ENCODE peak calls at places on chromosomes 1 and 21, in five cellular contexts. One of them, this sample, is unnamed.

GRCh38 chr1:76038306-76039004 is 36.1 kb upstream of the ST6GALNAC3 start:
- DNase-seq in body of pancreas: no peak
- DNase-seq in uterus: no peak
- DNase-seq in A549: no peak
- DNase-seq in HCT116: no peak
- DNase-seq in this sample: no peak

GRCh38 chr21:36929622-36930021 is 36.8 kb downstream of the HLCS start:
- DNase-seq in A549: peak
- DNase-seq in body of pancreas: peak
- DNase-seq in uterus: no peak
- DNase-seq in HCT116: no peak
- DNase-seq in this sample: no peak

GRCh38 chr1:51537568-51537967 is 18.5 kb upstream of the EPS15 start:
- DNase-seq in uterus: no peak
- DNase-seq in body of pancreas: no peak
- DNase-seq in A549: no peak
- DNase-seq in HCT116: no peak
- DNase-seq in this sample: no peak

GRCh38 chr1:202639500-202639899 is 70.8 kb downstream of the SYT2 start:
- DNase-seq in HCT116: no peak
- DNase-seq in body of pancreas: no peak
- DNase-seq in uterus: no peak
- DNase-seq in A549: no peak
- DNase-seq in this sample: no peak

GRCh38 chr21:37375866-37376574 is 9.4 kb downstream of the DYRK1A start:
- DNase-seq in body of pancreas: no peak
- DNase-seq in uterus: no peak
- DNase-seq in HCT116: no peak
- DNase-seq in A549: no peak
- DNase-seq in this sample: no peak

GRCh38 chr1:165403835-165404482 is 41.0 kb downstream of the RXRG start:
- DNase-seq in A549: peak
- DNase-seq in uterus: no peak
- DNase-seq in HCT116: peak
- DNase-seq in body of pancreas: peak
- DNase-seq in this sample: peak

GRCh38 chr1:17798799-17799382 is 43.8 kb downstream of the ACTL8 start:
- DNase-seq in uterus: no peak
- DNase-seq in A549: no peak
- DNase-seq in body of pancreas: no peak
- DNase-seq in HCT116: no peak
- DNase-seq in this sample: no peak

GRCh38 chr1:107687846-107688753 is 276.9 kb downstream of the VAV3 start:
- DNase-seq in A549: peak
- DNase-seq in HCT116: no peak
- DNase-seq in uterus: no peak
- DNase-seq in body of pancreas: no peak
- DNase-seq in this sample: no peak

GRCh38 chr1:115545791-115546733 is 95.7 kb upstream of the VANGL1 start:
- DNase-seq in HCT116: peak
- DNase-seq in A549: peak
- DNase-seq in uterus: peak
- DNase-seq in body of pancreas: peak
- DNase-seq in this sample: peak

GRCh38 chr1:240174734-240175133 is 83.1 kb downstream of the FMN2 start:
- DNase-seq in A549: no peak
- DNase-seq in uterus: no peak
- DNase-seq in body of pancreas: no peak
- DNase-seq in HCT116: no peak
- DNase-seq in this sample: no peak

GRCh38 chr1:242411906-242412305 is 112.6 kb downstream of the PLD5 start:
- DNase-seq in body of pancreas: no peak
- DNase-seq in A549: no peak
- DNase-seq in uterus: no peak
- DNase-seq in HCT116: no peak
- DNase-seq in this sample: no peak

GRCh38 chr1:246139745-246140182 is 367.3 kb downstream of the SMYD3 start:
- DNase-seq in uterus: no peak
- DNase-seq in body of pancreas: no peak
- DNase-seq in A549: peak
- DNase-seq in HCT116: peak
- DNase-seq in this sample: no peak

GRCh38 chr1:231724876-231725647 is 98.5 kb downstream of the DISC1 start:
- DNase-seq in HCT116: peak
- DNase-seq in A549: peak
- DNase-seq in uterus: no peak
- DNase-seq in body of pancreas: no peak
- DNase-seq in this sample: no peak

GRCh38 chr1:149942207-149942606 is 5.5 kb upstream of the MTMR11 start:
- DNase-seq in HCT116: no peak
- DNase-seq in body of pancreas: no peak
- DNase-seq in A549: peak
- DNase-seq in uterus: no peak
- DNase-seq in this sample: no peak

GRCh38 chr1:55490556-55490955 is 275.4 kb upstream of the USP24 start:
- DNase-seq in HCT116: no peak
- DNase-seq in body of pancreas: no peak
- DNase-seq in A549: no peak
- DNase-seq in uterus: no peak
- DNase-seq in this sample: no peak

GRCh38 chr1:170017478-170017877 is 57.0 kb downstream of the KIFAP3 start:
- DNase-seq in uterus: no peak
- DNase-seq in body of pancreas: no peak
- DNase-seq in HCT116: no peak
- DNase-seq in A549: no peak
- DNase-seq in this sample: no peak

GRCh38 chr21:44426663-44427191 is 28.6 kb upstream of the LRRC3 start:
- DNase-seq in A549: no peak
- DNase-seq in uterus: no peak
- DNase-seq in body of pancreas: peak
- DNase-seq in HCT116: no peak
- DNase-seq in this sample: peak

GRCh38 chr1:19484793-19485361 is 462 bp downstream of the CAPZB start:
- DNase-seq in body of pancreas: peak
- DNase-seq in HCT116: no peak
- DNase-seq in A549: peak
- DNase-seq in uterus: no peak
- DNase-seq in this sample: no peak

GRCh38 chr1:19483261-19483660 is 2.1 kb downstream of the CAPZB start:
- DNase-seq in uterus: no peak
- DNase-seq in HCT116: no peak
- DNase-seq in A549: no peak
- DNase-seq in body of pancreas: no peak
- DNase-seq in this sample: peak

GRCh38 chr1:19483691-19484090 is 1.6 kb downstream of the CAPZB start:
- DNase-seq in uterus: no peak
- DNase-seq in HCT116: no peak
- DNase-seq in A549: no peak
- DNase-seq in body of pancreas: no peak
- DNase-seq in this sample: no peak

GRCh38 chr1:19484338-19484792 is 974 bp downstream of the CAPZB start:
- DNase-seq in A549: no peak
- DNase-seq in body of pancreas: no peak
- DNase-seq in HCT116: no peak
- DNase-seq in uterus: no peak
- DNase-seq in this sample: peak

GRCh38 chr1:19485362-19486187 is at the start of gene CAPZB:
- DNase-seq in HCT116: peak
- DNase-seq in uterus: peak
- DNase-seq in body of pancreas: peak
- DNase-seq in A549: peak
- DNase-seq in this sample: peak
- TF ChIP-seq POLR2A in HCT116: peak
- TF ChIP-seq POLR2A in uterus: peak
- TF ChIP-seq POLR2A in body of pancreas: peak
- TF ChIP-seq POLR2A in A549: peak
- TF ChIP-seq POLR2A in this sample: peak

GRCh38 chr1:119647734-119648619 is at the start of gene ZNF697:
- DNase-seq in body of pancreas: peak
- DNase-seq in HCT116: peak
- DNase-seq in A549: peak
- DNase-seq in uterus: peak
- DNase-seq in this sample: peak
- TF ChIP-seq POLR2A in body of pancreas: peak
- TF ChIP-seq POLR2A in HCT116: peak
- TF ChIP-seq POLR2A in A549: peak
- TF ChIP-seq POLR2A in uterus: peak
- TF ChIP-seq POLR2A in this sample: peak

DNA sequence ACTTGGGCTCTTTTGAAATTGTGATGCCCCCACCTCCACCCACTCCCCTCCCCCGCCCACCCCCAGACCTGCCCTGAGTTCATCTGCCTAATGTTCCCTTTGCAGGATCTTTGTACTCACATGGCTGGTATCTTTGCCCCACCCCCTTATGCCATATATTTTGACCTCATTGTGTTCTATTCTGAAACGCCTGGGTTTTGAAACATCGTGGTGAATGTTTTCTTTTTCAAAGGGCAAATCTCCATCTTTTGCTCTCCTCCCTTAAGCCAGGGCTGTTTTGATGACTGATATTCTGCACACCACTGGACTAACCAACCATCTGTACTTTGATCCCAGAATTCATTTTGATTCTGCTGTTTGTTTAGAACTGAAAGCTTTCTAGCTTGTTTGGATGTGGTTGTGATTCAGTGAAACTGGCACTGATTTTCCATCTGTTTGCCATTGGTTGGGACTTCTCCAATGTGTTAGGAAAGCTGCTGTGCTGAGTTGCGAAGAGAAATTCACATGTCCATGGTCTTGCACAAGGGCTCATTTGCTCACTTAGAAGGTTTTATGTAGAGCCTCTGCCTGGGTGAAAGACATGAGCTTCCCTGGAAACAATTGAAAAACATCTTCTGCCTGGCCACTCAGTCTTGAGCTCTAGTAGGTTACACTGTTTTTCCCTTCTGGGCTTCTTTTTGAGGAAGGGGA is 16.5 kb downstream of the SMAP2 start:
- DNase-seq in uterus: peak
- DNase-seq in A549: peak
- DNase-seq in HCT116: no peak
- DNase-seq in body of pancreas: peak
- DNase-seq in this sample: no peak
- TF ChIP-seq POLR2A in uterus: no peak
- TF ChIP-seq POLR2A in A549: no peak
- TF ChIP-seq POLR2A in HCT116: no peak
- TF ChIP-seq POLR2A in body of pancreas: no peak
- TF ChIP-seq POLR2A in this sample: no peak

GRCh38 chr1:110212165-110213142 is 2.3 kb downstream of the KCNC4 start:
- DNase-seq in A549: no peak
- DNase-seq in uterus: peak
- DNase-seq in body of pancreas: peak
- DNase-seq in HCT116: no peak
- DNase-seq in this sample: no peak

GRCh38 chr1:110211503-110212164 is 1.5 kb downstream of the KCNC4 start:
- DNase-seq in A549: no peak
- DNase-seq in HCT116: no peak
- DNase-seq in body of pancreas: no peak
- DNase-seq in uterus: no peak
- DNase-seq in this sample: no peak

GRCh38 chr1:110209715-110210603 is at the start of gene KCNC4:
- DNase-seq in A549: peak
- DNase-seq in HCT116: peak
- DNase-seq in uterus: peak
- DNase-seq in body of pancreas: peak
- DNase-seq in this sample: peak

GRCh38 chr1:110208916-110209650 is 1.0 kb upstream of the KCNC4 start:
- DNase-seq in body of pancreas: peak
- DNase-seq in uterus: no peak
- DNase-seq in A549: no peak
- DNase-seq in HCT116: no peak
- DNase-seq in this sample: no peak

GRCh38 chr1:110210604-110211502 is 739 bp downstream of the KCNC4 start:
- DNase-seq in body of pancreas: peak
- DNase-seq in HCT116: no peak
- DNase-seq in uterus: peak
- DNase-seq in A549: peak
- DNase-seq in this sample: peak
- TF ChIP-seq POLR2A in body of pancreas: no peak
- TF ChIP-seq POLR2A in HCT116: no peak
- TF ChIP-seq POLR2A in uterus: no peak
- TF ChIP-seq POLR2A in A549: no peak
- TF ChIP-seq POLR2A in this sample: no peak

GRCh38 chr21:45990049-45990711 is 8.6 kb downstream of the COL6A1 start:
- DNase-seq in body of pancreas: peak
- DNase-seq in uterus: peak
- DNase-seq in A549: no peak
- DNase-seq in HCT116: no peak
- DNase-seq in this sample: peak
- TF ChIP-seq POLR2A in body of pancreas: no peak
- TF ChIP-seq POLR2A in uterus: no peak
- TF ChIP-seq POLR2A in A549: no peak
- TF ChIP-seq POLR2A in HCT116: no peak
- TF ChIP-seq POLR2A in this sample: no peak

DNA sequence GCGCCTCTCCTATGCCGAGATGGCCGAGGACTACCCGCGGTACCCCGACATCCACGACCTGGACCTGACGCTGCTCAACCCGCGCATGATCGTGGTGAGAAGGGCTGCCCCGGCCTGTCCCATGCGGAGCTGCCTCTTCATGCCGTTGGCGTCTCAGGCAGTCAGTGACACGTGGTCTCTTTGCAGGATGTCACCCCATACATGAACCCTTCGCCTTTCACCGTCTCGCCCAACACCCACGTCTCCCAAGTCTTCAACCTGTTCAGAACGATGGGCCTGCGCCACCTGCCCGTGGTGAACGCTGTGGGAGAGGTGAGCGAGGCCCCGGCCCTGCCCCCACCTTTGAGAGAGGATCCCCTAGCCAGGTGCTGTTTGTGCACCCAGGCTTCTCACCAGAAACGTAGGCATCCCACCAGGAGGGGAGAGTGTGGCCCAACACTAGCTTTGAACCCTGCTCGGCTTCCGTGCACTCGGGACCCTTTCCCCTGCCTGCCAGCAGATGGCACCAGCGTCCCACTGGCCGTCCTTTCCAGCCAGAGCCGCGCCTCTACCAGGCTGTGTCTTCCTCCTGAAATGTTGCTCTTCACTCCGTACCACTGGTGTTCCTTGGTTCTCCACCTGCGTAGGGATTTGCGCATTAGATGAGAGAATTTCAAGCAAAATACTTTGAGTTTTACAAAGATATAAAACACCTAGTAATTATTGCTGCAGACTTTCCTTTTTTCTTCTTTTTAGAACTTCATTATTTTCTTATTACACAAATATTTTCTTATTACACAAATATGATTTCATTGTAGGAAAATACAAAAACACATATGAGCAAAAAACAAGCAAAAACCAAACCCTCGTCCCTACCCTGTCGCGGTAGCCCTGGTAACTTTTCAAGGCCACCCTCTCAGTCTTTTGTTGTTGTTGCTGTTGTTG is 9.0 kb downstream of the NPPA start:
- DNase-seq in uterus: peak
- DNase-seq in A549: peak
- DNase-seq in body of pancreas: peak
- DNase-seq in HCT116: no peak
- DNase-seq in this sample: peak
- TF ChIP-seq POLR2A in uterus: no peak
- TF ChIP-seq POLR2A in A549: no peak
- TF ChIP-seq POLR2A in body of pancreas: no peak
- TF ChIP-seq POLR2A in HCT116: no peak
- TF ChIP-seq POLR2A in this sample: no peak